ENCODE peak calls at places on chromosomes 12 and 14, in five cellular contexts. K is K562, M is GM12891, J is H1, S is HepG2. H is an unnamed sample.

GRCh38 chr14:89160437-89160836 is 256.6 kb downstream of the FOXN3 start:
- DNase-seq in S (peak; percentile 55), K (no peak), J (no peak), M (no peak), H (no peak)

GRCh38 chr14:79668941-79669340 is 542.4 kb downstream of the DIO2 start:
- DNase-seq in S (no peak), J (no peak), M (no peak), K (no peak), H (no peak)

GRCh38 chr12:22321620-22322019 is 12.9 kb downstream of the ST8SIA1 start:
- DNase-seq in S (no peak), M (no peak), K (no peak), J (no peak), H (no peak)

GRCh38 chr12:126706300-126706699 is 1560.7 kb upstream of the TMEM132C start:
- DNase-seq in K (no peak), J (no peak), S (no peak), M (no peak), H (no peak)

GRCh38 chr12:69157023-69157655 is 82.2 kb upstream of the CPSF6 start:
- DNase-seq in J (peak; percentile 77), M (peak; percentile 60), K (peak; percentile 76), S (peak; percentile 63), H (peak; percentile 45)

GRCh38 chr12:122350444-122350843 is 72.0 kb downstream of the CLIP1 start:
- DNase-seq in M (no peak), J (no peak), S (no peak), K (no peak), H (no peak)

GRCh38 chr12:58443273-58443980 is 476.9 kb downstream of the LRIG3 start:
- DNase-seq in J (no peak), K (no peak), S (peak; percentile 28), M (no peak), H (no peak)

GRCh38 chr12:49550853-49551252 is 12.0 kb downstream of the KCNH3 start:
- DNase-seq in K (no peak), M (no peak), S (peak; percentile 67), J (no peak), H (no peak)

GRCh38 chr12:26123482-26123980 is 1.3 kb downstream of the BHLHE41 start:
- DNase-seq in S (no peak), J (no peak), K (no peak), M (no peak), H (no peak)

GRCh38 chr12:62738611-62739010 is 196.3 kb downstream of the PPM1H start:
- DNase-seq in J (no peak), K (no peak), M (no peak), S (no peak), H (no peak)

GRCh38 chr14:90061849-90062794 is at the start of gene KCNK13:
- DNase-seq in K (no peak), J (no peak), M (peak; percentile 39), S (no peak), H (peak; percentile 31)

GRCh38 chr14:43735926-43736325 is 771.2 kb downstream of the FSCB start:
- DNase-seq in K (no peak), M (no peak), S (no peak), J (no peak), H (no peak)

GRCh38 chr12:50242751-50243191 is 40.5 kb downstream of the LIMA1 start:
- DNase-seq in S (no peak), K (no peak), M (no peak), J (no peak), H (no peak)

GRCh38 chr12:103102225-103102744 is 144.8 kb downstream of the ASCL1 start:
- DNase-seq in S (no peak), M (no peak), K (no peak), J (no peak), H (peak; percentile 11)

GRCh38 chr12:39205969-39206368 is 237.0 kb downstream of the KIF21A start:
- DNase-seq in J (no peak), K (no peak), M (no peak), S (no peak), H (no peak)

GRCh38 chr12:18352312-18352711 is 91.0 kb downstream of the PIK3C2G start:
- DNase-seq in K (no peak), M (no peak), J (no peak), S (no peak), H (no peak)

GRCh38 chr12:29149691-29150382 is 759 bp downstream of the FAR2 start:
- DNase-seq in K (peak; percentile 16), J (no peak), M (peak; percentile 22), S (no peak), H (no peak)

GRCh38 chr14:56894591-56894991 is 84.3 kb upstream of the OTX2 start:
- DNase-seq in M (no peak), S (no peak), K (no peak), J (no peak), H (no peak)

GRCh38 chr12:67137256-67137655 is 131.9 kb upstream of the CAND1 start:
- DNase-seq in S (no peak), K (no peak), M (no peak), J (no peak), H (no peak)

GRCh38 chr14:74601982-74602381 is 10.1 kb downstream of the LTBP2 start:
- DNase-seq in J (no peak), S (no peak), M (no peak), K (peak; percentile 25), H (no peak)

GRCh38 chr12:57234571-57235011 is 5.1 kb downstream of the SHMT2 start:
- DNase-seq in M (no peak), S (no peak), K (no peak), J (no peak), H (no peak)

GRCh38 chr12:124493809-124494750 is 73.3 kb downstream of the NCOR2 start:
- DNase-seq in K (no peak), M (peak; percentile 95), J (no peak), S (no peak), H (peak; percentile 97)

GRCh38 chr12:50751921-50752721 is 11.8 kb upstream of the ATF1 start:
- DNase-seq in K (no peak), M (peak; percentile 26), S (no peak), J (no peak), H (no peak)

GRCh38 chr12:24996102-24996797 is 47.3 kb upstream of the BCAT1 start:
- DNase-seq in J (no peak), S (no peak), K (no peak), M (no peak), H (no peak)

GRCh38 chr12:112906712-112907414 is at the start of gene OAS1:
- DNase-seq in J (no peak), K (no peak), M (peak; percentile 35), S (peak; percentile 72), H (peak; percentile 43)

GRCh38 chr12:100267603-100268281 is 765 bp downstream of the SCYL2 start:
- DNase-seq in J (no peak), K (no peak), M (no peak), S (peak; percentile 12), H (no peak)

GRCh38 chr12:122282066-122282465 is 15.8 kb upstream of the VPS33A start:
- DNase-seq in K (no peak), M (no peak), S (no peak), J (no peak), H (no peak)

GRCh38 chr14:35121887-35122695 is at the start of the genes PPP2R3C and PRORP:
- DNase-seq in S (peak; percentile 98), J (peak; percentile 95), M (peak; percentile 72), K (peak; percentile 88), H (peak; percentile 75)

GRCh38 chr14:35123388-35123703 is 994 bp downstream of the PRORP start:
- DNase-seq in M (no peak), K (no peak), J (no peak), S (no peak), H (no peak)

GRCh38 chr14:35124127-35124526 is 1.8 kb downstream of the PRORP start:
- DNase-seq in S (no peak), K (no peak), J (no peak), M (no peak), H (no peak)

GRCh38 chr14:35121026-35121886 is 534 bp downstream of the PPP2R3C start:
- DNase-seq in K (no peak), J (no peak), S (no peak), M (no peak), H (no peak)

DNA sequence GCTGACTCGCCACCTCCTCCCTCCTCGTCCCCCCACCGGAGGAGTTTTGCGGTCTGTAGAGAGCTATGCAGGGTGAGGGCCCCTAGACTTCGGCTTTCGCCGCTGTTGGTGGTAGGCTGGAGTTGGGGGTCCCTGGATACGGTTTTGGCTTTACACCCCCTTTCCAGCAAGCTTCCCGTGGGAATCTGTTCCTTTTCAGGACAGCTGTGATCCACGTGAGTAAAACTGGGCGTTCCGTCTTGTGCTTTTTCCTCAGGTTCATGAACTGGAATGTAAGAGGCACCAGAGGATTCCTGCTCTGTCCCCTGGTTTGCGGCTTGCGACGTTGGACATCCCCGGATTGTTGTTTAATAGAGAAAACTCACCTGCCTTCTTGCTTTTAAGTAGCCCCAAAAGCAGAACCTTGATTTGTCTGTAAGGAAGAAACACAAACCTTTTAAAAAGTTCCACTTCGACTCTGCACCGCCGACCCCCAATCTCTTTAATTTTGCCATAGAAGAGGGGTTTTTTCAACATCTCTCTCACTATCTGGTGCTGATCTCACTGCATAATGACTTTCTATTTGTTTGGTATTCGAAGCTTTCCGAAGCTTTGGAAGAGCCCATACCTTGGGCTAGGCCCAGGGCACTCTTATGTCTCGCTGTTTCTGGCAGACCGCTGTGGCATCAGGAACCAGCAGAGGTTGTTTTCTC is 490 bp downstream of the PRORP start:
- DNase-seq in K (peak; percentile 6), J (no peak), M (no peak), S (peak; percentile 69), H (no peak)
- TF ChIP-seq TAF1 in K (peak; percentile 40), J (no peak), M (no peak), S (peak; percentile 16), H (no peak)

GRCh38 chr12:4604684-4605193 is 42.7 kb downstream of the DYRK4 start:
- DNase-seq in K (peak; percentile 71), J (peak; percentile 21), S (peak; percentile 78), M (peak; percentile 56), H (peak; percentile 50)
- TF ChIP-seq POLR2AphosphoS5 in K (no peak), J (peak; percentile 33), S (peak; percentile 64), M (peak; percentile 47), H (peak; percentile 59)

GRCh38 chr12:80485222-80485987 is 41.4 kb downstream of the PTPRQ start:
- DNase-seq in M (no peak), S (no peak), K (no peak), J (no peak), H (no peak)
- TF ChIP-seq TAF1 in M (no peak), S (no peak), K (no peak), J (no peak), H (no peak)

DNA sequence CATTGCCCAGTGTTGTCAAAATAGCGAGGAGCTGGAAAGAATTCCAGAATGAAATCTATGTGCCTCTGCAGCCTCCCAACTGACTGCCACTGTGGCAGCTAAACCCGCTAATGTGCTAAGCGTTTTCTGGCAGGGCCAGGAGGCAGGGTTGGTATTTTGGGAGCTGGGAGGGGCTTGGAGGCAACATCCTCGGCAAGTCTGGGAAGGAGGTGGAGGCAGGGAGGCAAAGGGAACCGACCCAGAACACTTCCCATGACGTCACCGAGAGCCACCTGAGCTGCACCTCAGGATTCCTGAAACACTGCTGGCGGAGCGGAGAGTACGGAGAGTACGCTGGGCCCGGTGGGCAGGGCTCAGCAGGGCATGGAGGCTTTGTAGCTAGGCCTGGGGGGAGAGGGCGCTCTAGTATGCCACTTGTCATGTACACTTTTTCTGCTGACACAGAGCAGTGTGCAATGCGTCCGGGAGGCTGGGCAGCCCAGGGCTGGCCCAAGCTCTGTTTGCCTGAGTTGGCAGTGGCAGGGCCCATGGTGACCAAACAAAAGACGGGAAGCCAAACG is 81.5 kb downstream of the DPF3 start:
- DNase-seq in J (no peak), M (no peak), S (no peak), K (no peak), H (no peak)
- TF ChIP-seq POLR2AphosphoS5 in J (no peak), M (no peak), S (no peak), K (no peak), H (no peak)

H was measured in GM12892.